ENCODE peak calls at places on chromosomes 3 and 15, in seven cellular contexts. S is stomach, F is heart right ventricle, E is adrenal gland, L is H9, N is pancreas, T is brain microvascular endothelial cell. H is an unnamed sample.

GRCh38 chr3:155995525-155996370 is 124.6 kb upstream of the KCNAB1 start:
- DNase-seq in S (no peak), F (no peak), E (no peak), L (no peak), N (no peak), T (peak; percentile 19), H (no peak)

GRCh38 chr3:179606534-179607085 is 2.0 kb downstream of the NDUFB5 start:
- DNase-seq in S (no peak), F (no peak), E (no peak), L (no peak), N (no peak), T (no peak), H (no peak)

GRCh38 chr3:126135398-126136076 is 44.8 kb downstream of the ALDH1L1 start:
- DNase-seq in S (peak; percentile 24), F (no peak), E (peak; percentile 18), L (peak; percentile 20), N (peak; percentile 37), T (no peak), H (no peak)

GRCh38 chr15:66691727-66692126 is 10.3 kb upstream of the SMAD6 start:
- DNase-seq in S (no peak), F (no peak), E (no peak), L (no peak), N (no peak), T (no peak), H (no peak)

GRCh38 chr3:180011927-180012326 is 24.8 kb downstream of the PEX5L start:
- DNase-seq in S (no peak), F (no peak), E (no peak), L (no peak), N (no peak), T (no peak), H (no peak)

GRCh38 chr3:131386429-131386926 is 4.9 kb downstream of the NUDT16 start:
- DNase-seq in S (peak; percentile 69), F (peak; percentile 51), E (peak; percentile 60), L (no peak), N (no peak), T (no peak), H (peak; percentile 39)

GRCh38 chr3:121989943-121990342 is 32.1 kb downstream of the ILDR1 start:
- DNase-seq in S (no peak), F (no peak), E (no peak), L (no peak), N (no peak), T (no peak), H (no peak)

GRCh38 chr3:196559826-196560225 is 8.5 kb downstream of the WDR53 start:
- DNase-seq in S (no peak), F (no peak), E (no peak), L (no peak), N (no peak), T (no peak), H (no peak)

GRCh38 chr3:99846472-99846871 is 28.8 kb downstream of the CMSS1 start:
- DNase-seq in S (no peak), F (no peak), E (no peak), L (no peak), N (no peak), T (peak; percentile 49), H (no peak)

GRCh38 chr3:174097686-174098085 is 700.1 kb downstream of the NLGN1 start:
- DNase-seq in S (no peak), F (no peak), E (no peak), L (no peak), N (no peak), T (no peak), H (no peak)

GRCh38 chr3:132509506-132509905 is 87.6 kb upstream of the ACKR4 start:
- DNase-seq in S (no peak), F (no peak), E (no peak), L (no peak), N (no peak), T (no peak), H (no peak)

GRCh38 chr15:51051776-51052175 is 42.9 kb downstream of the TNFAIP8L3 start:
- DNase-seq in S (no peak), F (peak; percentile 68), E (no peak), L (no peak), N (no peak), T (no peak), H (no peak)

GRCh38 chr3:129783470-129783869 is 110.0 kb downstream of the TMCC1 start:
- DNase-seq in S (no peak), F (no peak), E (no peak), L (no peak), N (no peak), T (no peak), H (no peak)

GRCh38 chr15:32870240-32871033 is 152.6 kb downstream of the GREM1 start:
- DNase-seq in S (peak; percentile 30), F (no peak), E (no peak), L (no peak), N (no peak), T (peak; percentile 99), H (no peak)

GRCh38 chr15:36941798-36942197 is 158.6 kb downstream of the MEIS2 start:
- DNase-seq in S (no peak), F (no peak), E (no peak), L (no peak), N (no peak), T (no peak), H (no peak)

GRCh38 chr3:127417709-127418559 is 130.1 kb upstream of the PRR20G start:
- DNase-seq in S (no peak), F (no peak), E (no peak), L (peak; percentile 22), N (no peak), T (no peak), H (no peak)

GRCh38 chr3:133872161-133872560 is 23.5 kb downstream of the RAB6B start:
- DNase-seq in S (no peak), F (no peak), E (no peak), L (no peak), N (no peak), T (no peak), H (no peak)

GRCh38 chr15:44163370-44163769 is 31.7 kb downstream of the FRMD5 start:
- DNase-seq in S (no peak), F (no peak), E (no peak), L (no peak), N (no peak), T (no peak), H (no peak)

GRCh38 chr3:142943349-142943748 is 20.1 kb downstream of the PAQR9 start:
- DNase-seq in S (no peak), F (no peak), E (no peak), L (no peak), N (no peak), T (no peak), H (no peak)
- H3K27ac ChIP-seq in S (no peak overlapping the region), F (no peak overlapping the region), E (no peak overlapping the region), L (no peak overlapping the region), N (no peak overlapping the region), T (no peak overlapping the region), H (no peak overlapping the region)

GRCh38 chr3:46087871-46088270 is 60.6 kb upstream of the XCR1 start:
- DNase-seq in S (no peak), F (no peak), E (no peak), L (no peak), N (no peak), T (no peak), H (no peak)
- TF ChIP-seq CTCF in S (no peak), F (no peak), E (peak; percentile 24), L (peak; percentile 29), N (no peak), T (peak; percentile 55), H (peak; percentile 42)

DNA sequence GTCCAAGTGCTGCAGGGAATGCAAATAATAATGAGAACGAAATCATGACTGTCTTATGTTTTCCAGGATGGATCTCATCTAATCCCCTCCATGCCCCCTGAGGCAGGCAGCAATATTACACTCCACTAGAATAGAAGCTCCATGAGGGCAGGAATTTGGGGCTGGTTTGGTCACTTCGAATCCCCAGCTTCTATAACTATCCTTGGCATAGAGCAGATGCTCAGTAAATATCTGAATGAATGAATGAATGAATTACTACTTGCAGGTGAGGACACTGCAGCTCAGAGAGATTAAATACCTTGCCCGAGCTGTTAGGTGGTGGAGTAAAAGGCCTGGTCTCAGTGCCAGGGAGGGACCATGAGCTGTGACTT is 11.1 kb downstream of the PXYLP1 start:
- DNase-seq in S (no peak), F (no peak), E (no peak), L (no peak), N (no peak), T (no peak), H (no peak)
- H3K27ac ChIP-seq in S (no peak overlapping the region), F (peak overlapping the region; percentile 87), E (no peak overlapping the region), L (no peak overlapping the region), N (no peak overlapping the region), T (no peak overlapping the region), H (no peak overlapping the region)

GRCh38 chr3:187430576-187430975 is 62.4 kb downstream of the RTP4 start:
- DNase-seq in S (no peak), F (no peak), E (no peak), L (no peak), N (no peak), T (no peak), H (no peak)
- TF ChIP-seq CTCF in S (no peak), F (no peak), E (no peak), L (peak; percentile 67), N (no peak), T (peak; percentile 32), H (no peak)

DNA sequence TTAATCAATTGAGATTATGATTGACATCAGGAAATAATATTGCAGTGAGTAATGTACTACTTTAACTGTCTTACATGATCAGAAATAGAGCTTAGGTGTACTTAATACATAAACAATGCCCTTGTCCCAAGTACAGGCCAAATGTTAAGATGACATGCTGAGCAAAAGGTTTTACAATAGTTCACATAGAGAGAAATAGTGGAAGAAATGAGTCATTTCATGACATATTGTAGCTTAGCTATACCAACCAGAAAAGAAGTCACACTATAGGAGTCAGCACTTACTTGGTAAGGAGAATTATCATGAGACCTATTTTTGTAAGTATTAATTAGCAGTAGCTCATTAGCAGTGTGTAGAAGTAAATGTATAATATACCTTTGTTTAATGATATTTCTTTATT is 96.4 kb upstream of the NANOGP8 start:
- DNase-seq in S (no peak), F (no peak), E (no peak), L (no peak), N (no peak), T (no peak), H (no peak)
- H3K27ac ChIP-seq in S (no peak overlapping the region), F (no peak overlapping the region), E (no peak overlapping the region), L (no peak overlapping the region), N (no peak overlapping the region), T (no peak overlapping the region), H (no peak overlapping the region)

H was measured in dorsolateral prefrontal cortex.